ENCODE peak calls at places on chromosomes 12 and 14, in four cellular contexts. One of them, this sample, is unnamed.

GRCh38 chr14:103136388-103137271 is 13.4 kb downstream of the TNFAIP2 start:
- DNase-seq in right lobe of liver: no peak
- DNase-seq in gastrocnemius medialis: peak; percentile 60
- DNase-seq in suprapubic skin: no peak
- DNase-seq in this sample: no peak

GRCh38 chr12:6281081-6281809 is 29.2 kb upstream of the PLEKHG6 start:
- DNase-seq in right lobe of liver: no peak
- DNase-seq in gastrocnemius medialis: no peak
- DNase-seq in suprapubic skin: peak; percentile 72
- DNase-seq in this sample: no peak

GRCh38 chr14:52553002-52553670 is 500 bp downstream of the GPR137C start:
- DNase-seq in right lobe of liver: peak; percentile 59
- DNase-seq in gastrocnemius medialis: no peak
- DNase-seq in suprapubic skin: peak; percentile 81
- DNase-seq in this sample: peak; percentile 19

GRCh38 chr14:69712637-69713088 is 54.3 kb upstream of the SRSF5 start:
- DNase-seq in right lobe of liver: no peak
- DNase-seq in gastrocnemius medialis: no peak
- DNase-seq in suprapubic skin: no peak
- DNase-seq in this sample: no peak

GRCh38 chr12:15837141-15837781 is 44.9 kb upstream of the STRAP start:
- DNase-seq in right lobe of liver: no peak
- DNase-seq in gastrocnemius medialis: no peak
- DNase-seq in suprapubic skin: no peak
- DNase-seq in this sample: no peak

GRCh38 chr14:37232907-37233481 is 35.3 kb downstream of the MIPOL1 start:
- DNase-seq in right lobe of liver: no peak
- DNase-seq in gastrocnemius medialis: no peak
- DNase-seq in suprapubic skin: no peak
- DNase-seq in this sample: no peak

GRCh38 chr12:24233519-24234246 is 284.2 kb upstream of the SOX5 start:
- DNase-seq in right lobe of liver: no peak
- DNase-seq in gastrocnemius medialis: no peak
- DNase-seq in suprapubic skin: no peak
- DNase-seq in this sample: no peak

GRCh38 chr14:68895304-68895703 is 83.8 kb downstream of the ACTN1 start:
- DNase-seq in right lobe of liver: no peak
- DNase-seq in gastrocnemius medialis: no peak
- DNase-seq in suprapubic skin: no peak
- DNase-seq in this sample: no peak

GRCh38 chr14:73887704-73888459 is 1.2 kb downstream of the ZNF410 start:
- DNase-seq in right lobe of liver: no peak
- DNase-seq in gastrocnemius medialis: no peak
- DNase-seq in suprapubic skin: no peak
- DNase-seq in this sample: no peak

GRCh38 chr14:73888460-73888725 is 1.7 kb downstream of the ZNF410 start:
- DNase-seq in right lobe of liver: no peak
- DNase-seq in gastrocnemius medialis: no peak
- DNase-seq in suprapubic skin: no peak
- DNase-seq in this sample: no peak

GRCh38 chr14:73886449-73887115 is at the start of gene ZNF410:
- DNase-seq in right lobe of liver: peak; percentile 96
- DNase-seq in gastrocnemius medialis: peak; percentile 92
- DNase-seq in suprapubic skin: peak; percentile 96
- DNase-seq in this sample: peak; percentile 91

GRCh38 chr14:73887116-73887490 is 444 bp downstream of the ZNF410 start:
- DNase-seq in right lobe of liver: no peak
- DNase-seq in gastrocnemius medialis: no peak
- DNase-seq in suprapubic skin: no peak
- DNase-seq in this sample: no peak

GRCh38 chr14:73884438-73885190 is 2.0 kb upstream of the ZNF410 start:
- DNase-seq in right lobe of liver: no peak
- DNase-seq in gastrocnemius medialis: no peak
- DNase-seq in suprapubic skin: no peak
- DNase-seq in this sample: no peak
- H3K4me3 ChIP-seq in right lobe of liver: no peak overlapping the region
- H3K4me3 ChIP-seq in gastrocnemius medialis: no peak overlapping the region
- H3K4me3 ChIP-seq in suprapubic skin: no peak overlapping the region
- H3K4me3 ChIP-seq in this sample: no peak overlapping the region

DNA sequence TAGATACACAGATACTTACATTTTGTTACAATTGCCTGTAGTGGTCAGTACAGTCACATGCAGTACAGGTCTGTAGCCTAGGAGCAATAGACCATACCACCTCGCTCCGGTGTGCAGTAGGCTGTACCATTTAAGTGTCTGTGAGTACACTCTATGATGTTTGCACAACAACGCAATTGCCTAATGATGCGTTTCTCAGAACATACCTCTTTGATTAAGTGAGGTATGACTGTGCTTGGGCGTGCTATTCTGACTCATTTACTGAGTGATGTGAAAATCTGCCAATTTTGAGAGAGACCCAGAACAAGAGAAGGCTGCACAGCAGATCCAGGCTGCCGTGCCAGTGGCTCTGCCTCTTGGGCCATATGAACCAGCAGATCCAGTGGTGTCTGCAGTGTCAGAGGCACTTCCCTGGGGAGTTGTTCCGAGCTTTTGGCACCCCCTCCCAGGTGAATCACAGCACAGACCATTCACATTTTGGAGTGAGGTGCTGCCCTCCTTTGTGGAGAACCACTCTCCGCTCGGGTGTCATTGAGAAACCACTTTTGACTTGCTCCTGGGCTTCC is 20.4 kb downstream of the DLK1 start:
- DNase-seq in right lobe of liver: peak; percentile 23
- DNase-seq in gastrocnemius medialis: no peak
- DNase-seq in suprapubic skin: no peak
- DNase-seq in this sample: peak; percentile 86
- TF ChIP-seq CTCF in right lobe of liver: no peak
- TF ChIP-seq CTCF in gastrocnemius medialis: no peak
- TF ChIP-seq CTCF in suprapubic skin: no peak
- TF ChIP-seq CTCF in this sample: no peak

GRCh38 chr12:93459097-93459496 is 8.2 kb upstream of the MRPL42 start:
- DNase-seq in right lobe of liver: no peak
- DNase-seq in gastrocnemius medialis: no peak
- DNase-seq in suprapubic skin: no peak
- DNase-seq in this sample: no peak

GRCh38 chr12:93453633-93454032 is 11.9 kb upstream of the UBE2N start:
- DNase-seq in right lobe of liver: no peak
- DNase-seq in gastrocnemius medialis: no peak
- DNase-seq in suprapubic skin: no peak
- DNase-seq in this sample: no peak

GRCh38 chr12:93459992-93460391 is 7.3 kb upstream of the MRPL42 start:
- DNase-seq in right lobe of liver: no peak
- DNase-seq in gastrocnemius medialis: no peak
- DNase-seq in suprapubic skin: no peak
- DNase-seq in this sample: no peak

GRCh38 chr12:93451423-93452158 is 9.8 kb upstream of the UBE2N start:
- DNase-seq in right lobe of liver: no peak
- DNase-seq in gastrocnemius medialis: no peak
- DNase-seq in suprapubic skin: no peak
- DNase-seq in this sample: no peak

DNA sequence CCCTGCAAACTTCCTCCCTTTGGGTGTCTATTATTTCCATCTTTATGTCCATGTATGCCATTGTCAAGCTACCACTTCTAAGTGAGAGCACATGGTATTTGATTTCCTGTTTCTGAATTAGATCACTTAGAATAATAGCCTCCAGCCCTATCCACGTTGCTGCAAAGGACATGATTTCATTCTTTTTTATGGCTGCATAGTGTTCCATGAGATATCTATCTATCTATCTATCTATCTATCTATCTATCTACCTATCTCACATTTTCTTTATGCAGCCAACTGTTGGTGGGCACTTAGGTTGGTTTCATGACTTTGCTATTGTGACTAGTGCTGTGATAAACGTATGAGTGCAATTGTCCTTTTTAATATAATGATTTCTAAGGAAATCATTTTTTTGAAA is 11.2 kb upstream of the MRPL42 start:
- DNase-seq in right lobe of liver: no peak
- DNase-seq in gastrocnemius medialis: no peak
- DNase-seq in suprapubic skin: no peak
- DNase-seq in this sample: no peak
- TF ChIP-seq POLR2A in right lobe of liver: no peak
- TF ChIP-seq POLR2A in gastrocnemius medialis: no peak
- TF ChIP-seq POLR2A in suprapubic skin: no peak
- TF ChIP-seq POLR2A in this sample: no peak

DNA sequence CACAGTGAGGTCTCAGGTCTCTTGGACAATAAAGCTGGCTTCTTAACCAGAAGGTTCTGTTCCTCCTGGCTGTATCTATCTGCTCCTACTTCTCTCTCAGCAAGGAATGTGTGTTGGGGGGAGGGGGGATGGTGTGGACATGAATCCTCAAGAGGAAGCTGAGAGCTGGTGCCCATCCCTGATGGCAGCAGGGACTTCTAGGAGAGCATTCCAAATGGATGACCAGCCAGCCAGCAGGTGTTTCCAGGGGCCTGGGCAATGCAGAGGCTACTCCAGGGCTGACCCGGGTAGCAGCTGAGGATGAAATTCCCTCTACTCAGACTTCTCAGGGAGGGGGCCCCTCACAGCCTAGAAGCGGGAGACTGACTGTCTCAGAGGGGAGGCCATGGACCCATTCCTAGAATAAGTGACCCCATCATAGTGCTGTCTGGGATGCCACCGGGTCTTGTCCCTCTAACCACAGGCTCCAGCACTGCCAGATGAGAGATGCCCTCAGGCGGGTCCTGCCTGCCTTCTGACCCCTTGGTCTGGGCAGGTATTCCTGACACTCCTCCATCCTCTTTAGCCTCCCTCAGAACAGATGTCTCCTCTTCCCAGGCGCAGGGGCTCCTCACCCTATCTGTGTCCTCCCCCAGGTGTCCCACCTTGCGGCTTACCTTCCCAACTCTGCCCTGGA is 1.2 kb downstream of the RAB15 start:
- DNase-seq in right lobe of liver: no peak
- DNase-seq in gastrocnemius medialis: no peak
- DNase-seq in suprapubic skin: no peak
- DNase-seq in this sample: no peak
- H3K4me3 ChIP-seq in right lobe of liver: peak overlapping the region; percentile 67
- H3K4me3 ChIP-seq in gastrocnemius medialis: peak overlapping the region; percentile 56
- H3K4me3 ChIP-seq in suprapubic skin: peak overlapping the region; percentile 81
- H3K4me3 ChIP-seq in this sample: no peak overlapping the region

GRCh38 chr12:14418526-14418925 is 53.0 kb downstream of the ATF7IP start:
- DNase-seq in right lobe of liver: no peak
- DNase-seq in gastrocnemius medialis: no peak
- DNase-seq in suprapubic skin: no peak
- DNase-seq in this sample: no peak
- TF ChIP-seq CTCF in right lobe of liver: peak; percentile 33
- TF ChIP-seq CTCF in gastrocnemius medialis: no peak
- TF ChIP-seq CTCF in suprapubic skin: no peak
- TF ChIP-seq CTCF in this sample: no peak